ENCODE peak calls at places on chromosomes 11 and 22, in six cellular contexts. One of them, this sample, is unnamed.

GRCh38 chr11:13362596-13363109 is 85.1 kb downstream of the BMAL1 start:
- DNase-seq in astrocyte of the spinal cord: no peak
- DNase-seq in stimulated activated CD4-positive, alpha-beta T cell treated with anti-CD3 and anti-CD28 coated beads, Interleukin-12 subunit alpha, Interleukin-12 subunit beta, amount 100 ng/mL, for 48 hours: no peak
- DNase-seq in T follicular helper cell: no peak
- DNase-seq in ureter: no peak
- DNase-seq in CD4-positive, alpha-beta memory T cell: no peak
- DNase-seq in this sample: no peak

GRCh38 chr22:47063071-47063509 is 300.6 kb downstream of the TBC1D22A start:
- DNase-seq in astrocyte of the spinal cord: no peak
- DNase-seq in stimulated activated CD4-positive, alpha-beta T cell treated with anti-CD3 and anti-CD28 coated beads, Interleukin-12 subunit alpha, Interleukin-12 subunit beta, amount 100 ng/mL, for 48 hours: no peak
- DNase-seq in T follicular helper cell: no peak
- DNase-seq in ureter: no peak
- DNase-seq in CD4-positive, alpha-beta memory T cell: no peak
- DNase-seq in this sample: no peak

GRCh38 chr11:15737326-15737725 is 619.0 kb downstream of the SOX6 start:
- DNase-seq in astrocyte of the spinal cord: no peak
- DNase-seq in stimulated activated CD4-positive, alpha-beta T cell treated with anti-CD3 and anti-CD28 coated beads, Interleukin-12 subunit alpha, Interleukin-12 subunit beta, amount 100 ng/mL, for 48 hours: no peak
- DNase-seq in T follicular helper cell: no peak
- DNase-seq in ureter: no peak
- DNase-seq in CD4-positive, alpha-beta memory T cell: no peak
- DNase-seq in this sample: no peak

GRCh38 chr11:64856382-64857227 is 12.2 kb upstream of the CDC42BPG start:
- DNase-seq in astrocyte of the spinal cord: peak; percentile 62
- DNase-seq in stimulated activated CD4-positive, alpha-beta T cell treated with anti-CD3 and anti-CD28 coated beads, Interleukin-12 subunit alpha, Interleukin-12 subunit beta, amount 100 ng/mL, for 48 hours: peak; percentile 71
- DNase-seq in T follicular helper cell: no peak
- DNase-seq in ureter: peak; percentile 81
- DNase-seq in CD4-positive, alpha-beta memory T cell: no peak
- DNase-seq in this sample: peak; percentile 83

GRCh38 chr11:14537134-14537599 is 17.0 kb upstream of the PSMA1 start:
- DNase-seq in astrocyte of the spinal cord: peak; percentile 33
- DNase-seq in stimulated activated CD4-positive, alpha-beta T cell treated with anti-CD3 and anti-CD28 coated beads, Interleukin-12 subunit alpha, Interleukin-12 subunit beta, amount 100 ng/mL, for 48 hours: no peak
- DNase-seq in T follicular helper cell: peak; percentile 15
- DNase-seq in ureter: no peak
- DNase-seq in CD4-positive, alpha-beta memory T cell: peak; percentile 68
- DNase-seq in this sample: no peak

GRCh38 chr11:126123686-126124085 is 61.0 kb upstream of the CDON start:
- DNase-seq in astrocyte of the spinal cord: no peak
- DNase-seq in stimulated activated CD4-positive, alpha-beta T cell treated with anti-CD3 and anti-CD28 coated beads, Interleukin-12 subunit alpha, Interleukin-12 subunit beta, amount 100 ng/mL, for 48 hours: no peak
- DNase-seq in T follicular helper cell: no peak
- DNase-seq in ureter: no peak
- DNase-seq in CD4-positive, alpha-beta memory T cell: no peak
- DNase-seq in this sample: no peak

GRCh38 chr11:28505216-28505615 is 397.0 kb downstream of the METTL15 start:
- DNase-seq in astrocyte of the spinal cord: no peak
- DNase-seq in stimulated activated CD4-positive, alpha-beta T cell treated with anti-CD3 and anti-CD28 coated beads, Interleukin-12 subunit alpha, Interleukin-12 subunit beta, amount 100 ng/mL, for 48 hours: no peak
- DNase-seq in T follicular helper cell: no peak
- DNase-seq in ureter: no peak
- DNase-seq in CD4-positive, alpha-beta memory T cell: no peak
- DNase-seq in this sample: no peak

GRCh38 chr11:46305295-46305694 is 27.8 kb downstream of the CREB3L1 start:
- DNase-seq in astrocyte of the spinal cord: no peak
- DNase-seq in stimulated activated CD4-positive, alpha-beta T cell treated with anti-CD3 and anti-CD28 coated beads, Interleukin-12 subunit alpha, Interleukin-12 subunit beta, amount 100 ng/mL, for 48 hours: no peak
- DNase-seq in T follicular helper cell: no peak
- DNase-seq in ureter: no peak
- DNase-seq in CD4-positive, alpha-beta memory T cell: peak; percentile 28
- DNase-seq in this sample: no peak

GRCh38 chr11:13891911-13892310 is 70.6 kb upstream of the SPON1 start:
- DNase-seq in astrocyte of the spinal cord: no peak
- DNase-seq in stimulated activated CD4-positive, alpha-beta T cell treated with anti-CD3 and anti-CD28 coated beads, Interleukin-12 subunit alpha, Interleukin-12 subunit beta, amount 100 ng/mL, for 48 hours: no peak
- DNase-seq in T follicular helper cell: no peak
- DNase-seq in ureter: no peak
- DNase-seq in CD4-positive, alpha-beta memory T cell: no peak
- DNase-seq in this sample: no peak

GRCh38 chr11:82701847-82702520 is 31.7 kb downstream of the FAM181B start:
- DNase-seq in astrocyte of the spinal cord: peak; percentile 45
- DNase-seq in stimulated activated CD4-positive, alpha-beta T cell treated with anti-CD3 and anti-CD28 coated beads, Interleukin-12 subunit alpha, Interleukin-12 subunit beta, amount 100 ng/mL, for 48 hours: peak; percentile 11
- DNase-seq in T follicular helper cell: no peak
- DNase-seq in ureter: no peak
- DNase-seq in CD4-positive, alpha-beta memory T cell: no peak
- DNase-seq in this sample: no peak

GRCh38 chr11:116232364-116232801 is 540.4 kb downstream of the BUD13 start:
- DNase-seq in astrocyte of the spinal cord: no peak
- DNase-seq in stimulated activated CD4-positive, alpha-beta T cell treated with anti-CD3 and anti-CD28 coated beads, Interleukin-12 subunit alpha, Interleukin-12 subunit beta, amount 100 ng/mL, for 48 hours: no peak
- DNase-seq in T follicular helper cell: no peak
- DNase-seq in ureter: no peak
- DNase-seq in CD4-positive, alpha-beta memory T cell: no peak
- DNase-seq in this sample: no peak

GRCh38 chr22:21457023-21457787 is 10.0 kb upstream of the TMEM191C start:
- DNase-seq in astrocyte of the spinal cord: no peak
- DNase-seq in stimulated activated CD4-positive, alpha-beta T cell treated with anti-CD3 and anti-CD28 coated beads, Interleukin-12 subunit alpha, Interleukin-12 subunit beta, amount 100 ng/mL, for 48 hours: no peak
- DNase-seq in T follicular helper cell: no peak
- DNase-seq in ureter: peak; percentile 42
- DNase-seq in CD4-positive, alpha-beta memory T cell: no peak
- DNase-seq in this sample: no peak

GRCh38 chr11:93267383-93267782 is 63.2 kb upstream of the DEUP1 start:
- DNase-seq in astrocyte of the spinal cord: no peak
- DNase-seq in stimulated activated CD4-positive, alpha-beta T cell treated with anti-CD3 and anti-CD28 coated beads, Interleukin-12 subunit alpha, Interleukin-12 subunit beta, amount 100 ng/mL, for 48 hours: no peak
- DNase-seq in T follicular helper cell: no peak
- DNase-seq in ureter: no peak
- DNase-seq in CD4-positive, alpha-beta memory T cell: no peak
- DNase-seq in this sample: no peak

GRCh38 chr11:35511666-35512065 is 13.8 kb downstream of the PAMR1 start:
- DNase-seq in astrocyte of the spinal cord: peak; percentile 72
- DNase-seq in stimulated activated CD4-positive, alpha-beta T cell treated with anti-CD3 and anti-CD28 coated beads, Interleukin-12 subunit alpha, Interleukin-12 subunit beta, amount 100 ng/mL, for 48 hours: no peak
- DNase-seq in T follicular helper cell: no peak
- DNase-seq in ureter: no peak
- DNase-seq in CD4-positive, alpha-beta memory T cell: no peak
- DNase-seq in this sample: no peak

GRCh38 chr22:36927671-36928070 is 14.2 kb downstream of the CSF2RB start:
- DNase-seq in astrocyte of the spinal cord: no peak
- DNase-seq in stimulated activated CD4-positive, alpha-beta T cell treated with anti-CD3 and anti-CD28 coated beads, Interleukin-12 subunit alpha, Interleukin-12 subunit beta, amount 100 ng/mL, for 48 hours: no peak
- DNase-seq in T follicular helper cell: no peak
- DNase-seq in ureter: no peak
- DNase-seq in CD4-positive, alpha-beta memory T cell: no peak
- DNase-seq in this sample: no peak

GRCh38 chr11:34154059-34154875 is 48.8 kb downstream of the NAT10 start:
- DNase-seq in astrocyte of the spinal cord: no peak
- DNase-seq in stimulated activated CD4-positive, alpha-beta T cell treated with anti-CD3 and anti-CD28 coated beads, Interleukin-12 subunit alpha, Interleukin-12 subunit beta, amount 100 ng/mL, for 48 hours: no peak
- DNase-seq in T follicular helper cell: no peak
- DNase-seq in ureter: no peak
- DNase-seq in CD4-positive, alpha-beta memory T cell: no peak
- DNase-seq in this sample: peak; percentile 56

GRCh38 chr22:42855211-42855610 is 1.9 kb downstream of the ARFGAP3 start:
- DNase-seq in astrocyte of the spinal cord: no peak
- DNase-seq in stimulated activated CD4-positive, alpha-beta T cell treated with anti-CD3 and anti-CD28 coated beads, Interleukin-12 subunit alpha, Interleukin-12 subunit beta, amount 100 ng/mL, for 48 hours: no peak
- DNase-seq in T follicular helper cell: no peak
- DNase-seq in ureter: no peak
- DNase-seq in CD4-positive, alpha-beta memory T cell: no peak
- DNase-seq in this sample: no peak

GRCh38 chr11:64762277-64762915 is 2.6 kb upstream of the PYGM start:
- DNase-seq in astrocyte of the spinal cord: no peak
- DNase-seq in stimulated activated CD4-positive, alpha-beta T cell treated with anti-CD3 and anti-CD28 coated beads, Interleukin-12 subunit alpha, Interleukin-12 subunit beta, amount 100 ng/mL, for 48 hours: no peak
- DNase-seq in T follicular helper cell: no peak
- DNase-seq in ureter: no peak
- DNase-seq in CD4-positive, alpha-beta memory T cell: no peak
- DNase-seq in this sample: no peak

GRCh38 chr11:1771700-1772099 is 8.0 kb upstream of the CTSD start:
- DNase-seq in astrocyte of the spinal cord: no peak
- DNase-seq in stimulated activated CD4-positive, alpha-beta T cell treated with anti-CD3 and anti-CD28 coated beads, Interleukin-12 subunit alpha, Interleukin-12 subunit beta, amount 100 ng/mL, for 48 hours: no peak
- DNase-seq in T follicular helper cell: no peak
- DNase-seq in ureter: no peak
- DNase-seq in CD4-positive, alpha-beta memory T cell: no peak
- DNase-seq in this sample: no peak

GRCh38 chr11:121996574-121996973 is 119.4 kb downstream of the BLID start:
- DNase-seq in astrocyte of the spinal cord: no peak
- DNase-seq in stimulated activated CD4-positive, alpha-beta T cell treated with anti-CD3 and anti-CD28 coated beads, Interleukin-12 subunit alpha, Interleukin-12 subunit beta, amount 100 ng/mL, for 48 hours: no peak
- DNase-seq in T follicular helper cell: no peak
- DNase-seq in ureter: no peak
- DNase-seq in CD4-positive, alpha-beta memory T cell: no peak
- DNase-seq in this sample: no peak

GRCh38 chr22:44883011-44883421 is 126.8 kb downstream of the PHF21B start:
- DNase-seq in astrocyte of the spinal cord: no peak
- DNase-seq in stimulated activated CD4-positive, alpha-beta T cell treated with anti-CD3 and anti-CD28 coated beads, Interleukin-12 subunit alpha, Interleukin-12 subunit beta, amount 100 ng/mL, for 48 hours: no peak
- DNase-seq in T follicular helper cell: no peak
- DNase-seq in ureter: no peak
- DNase-seq in CD4-positive, alpha-beta memory T cell: no peak
- DNase-seq in this sample: no peak

GRCh38 chr11:27505781-27506180 is 788 bp downstream of the LIN7C start:
- DNase-seq in astrocyte of the spinal cord: no peak
- DNase-seq in stimulated activated CD4-positive, alpha-beta T cell treated with anti-CD3 and anti-CD28 coated beads, Interleukin-12 subunit alpha, Interleukin-12 subunit beta, amount 100 ng/mL, for 48 hours: no peak
- DNase-seq in T follicular helper cell: no peak
- DNase-seq in ureter: no peak
- DNase-seq in CD4-positive, alpha-beta memory T cell: no peak
- DNase-seq in this sample: no peak

GRCh38 chr22:29431986-29432385 is 6.4 kb upstream of the RFPL1 start:
- DNase-seq in astrocyte of the spinal cord: no peak
- DNase-seq in stimulated activated CD4-positive, alpha-beta T cell treated with anti-CD3 and anti-CD28 coated beads, Interleukin-12 subunit alpha, Interleukin-12 subunit beta, amount 100 ng/mL, for 48 hours: no peak
- DNase-seq in T follicular helper cell: no peak
- DNase-seq in ureter: no peak
- DNase-seq in CD4-positive, alpha-beta memory T cell: no peak
- DNase-seq in this sample: no peak

GRCh38 chr11:69066122-69067112 is 17.7 kb downstream of the TPCN2 start:
- DNase-seq in astrocyte of the spinal cord: no peak
- DNase-seq in stimulated activated CD4-positive, alpha-beta T cell treated with anti-CD3 and anti-CD28 coated beads, Interleukin-12 subunit alpha, Interleukin-12 subunit beta, amount 100 ng/mL, for 48 hours: no peak
- DNase-seq in T follicular helper cell: no peak
- DNase-seq in ureter: no peak
- DNase-seq in CD4-positive, alpha-beta memory T cell: no peak
- DNase-seq in this sample: no peak

GRCh38 chr11:11243790-11244469 is 109.1 kb downstream of the CSNK2A3 start:
- DNase-seq in astrocyte of the spinal cord: peak; percentile 12
- DNase-seq in stimulated activated CD4-positive, alpha-beta T cell treated with anti-CD3 and anti-CD28 coated beads, Interleukin-12 subunit alpha, Interleukin-12 subunit beta, amount 100 ng/mL, for 48 hours: no peak
- DNase-seq in T follicular helper cell: peak; percentile 34
- DNase-seq in ureter: no peak
- DNase-seq in CD4-positive, alpha-beta memory T cell: peak; percentile 78
- DNase-seq in this sample: peak; percentile 23

GRCh38 chr11:34174411-34175041 is 69.1 kb downstream of the NAT10 start:
- DNase-seq in astrocyte of the spinal cord: peak; percentile 63
- DNase-seq in stimulated activated CD4-positive, alpha-beta T cell treated with anti-CD3 and anti-CD28 coated beads, Interleukin-12 subunit alpha, Interleukin-12 subunit beta, amount 100 ng/mL, for 48 hours: peak; percentile 57
- DNase-seq in T follicular helper cell: peak; percentile 69
- DNase-seq in ureter: peak; percentile 79
- DNase-seq in CD4-positive, alpha-beta memory T cell: peak; percentile 69
- DNase-seq in this sample: peak; percentile 70

GRCh38 chr11:78330361-78330760 is 87.3 kb downstream of the GAB2 start:
- DNase-seq in astrocyte of the spinal cord: no peak
- DNase-seq in stimulated activated CD4-positive, alpha-beta T cell treated with anti-CD3 and anti-CD28 coated beads, Interleukin-12 subunit alpha, Interleukin-12 subunit beta, amount 100 ng/mL, for 48 hours: no peak
- DNase-seq in T follicular helper cell: no peak
- DNase-seq in ureter: no peak
- DNase-seq in CD4-positive, alpha-beta memory T cell: no peak
- DNase-seq in this sample: no peak

GRCh38 chr11:68053117-68053516 is 14.3 kb downstream of the TCIRG1 start:
- DNase-seq in astrocyte of the spinal cord: no peak
- DNase-seq in stimulated activated CD4-positive, alpha-beta T cell treated with anti-CD3 and anti-CD28 coated beads, Interleukin-12 subunit alpha, Interleukin-12 subunit beta, amount 100 ng/mL, for 48 hours: no peak
- DNase-seq in T follicular helper cell: no peak
- DNase-seq in ureter: no peak
- DNase-seq in CD4-positive, alpha-beta memory T cell: no peak
- DNase-seq in this sample: no peak

GRCh38 chr22:46355369-46355995 is 20.0 kb downstream of the TRMU start:
- DNase-seq in astrocyte of the spinal cord: peak; percentile 53
- DNase-seq in stimulated activated CD4-positive, alpha-beta T cell treated with anti-CD3 and anti-CD28 coated beads, Interleukin-12 subunit alpha, Interleukin-12 subunit beta, amount 100 ng/mL, for 48 hours: peak; percentile 27
- DNase-seq in T follicular helper cell: peak; percentile 31
- DNase-seq in ureter: peak; percentile 76
- DNase-seq in CD4-positive, alpha-beta memory T cell: peak; percentile 41
- DNase-seq in this sample: peak; percentile 52

GRCh38 chr11:58395581-58395980 is 11.1 kb downstream of the OR5B3 start:
- DNase-seq in astrocyte of the spinal cord: no peak
- DNase-seq in stimulated activated CD4-positive, alpha-beta T cell treated with anti-CD3 and anti-CD28 coated beads, Interleukin-12 subunit alpha, Interleukin-12 subunit beta, amount 100 ng/mL, for 48 hours: no peak
- DNase-seq in T follicular helper cell: no peak
- DNase-seq in ureter: no peak
- DNase-seq in CD4-positive, alpha-beta memory T cell: no peak
- DNase-seq in this sample: no peak

GRCh38 chr11:18485905-18486528 is 30.4 kb downstream of the LDHAL6A start:
- DNase-seq in astrocyte of the spinal cord: no peak
- DNase-seq in stimulated activated CD4-positive, alpha-beta T cell treated with anti-CD3 and anti-CD28 coated beads, Interleukin-12 subunit alpha, Interleukin-12 subunit beta, amount 100 ng/mL, for 48 hours: no peak
- DNase-seq in T follicular helper cell: no peak
- DNase-seq in ureter: no peak
- DNase-seq in CD4-positive, alpha-beta memory T cell: no peak
- DNase-seq in this sample: peak; percentile 13

GRCh38 chr11:74249496-74249895 is 61.9 kb downstream of the P4HA3 start:
- DNase-seq in astrocyte of the spinal cord: no peak
- DNase-seq in stimulated activated CD4-positive, alpha-beta T cell treated with anti-CD3 and anti-CD28 coated beads, Interleukin-12 subunit alpha, Interleukin-12 subunit beta, amount 100 ng/mL, for 48 hours: no peak
- DNase-seq in T follicular helper cell: no peak
- DNase-seq in ureter: no peak
- DNase-seq in CD4-positive, alpha-beta memory T cell: no peak
- DNase-seq in this sample: no peak